ENCODE peak calls at places on chromosomes 6 and 20, in five cellular contexts. X is HTR-8/SVneo, U is GM12892, I is ACHN, Q is progenitor cell of endocrine pancreas. T is an unnamed sample.

GRCh38 chr6:134678436-134678889 is 271.4 kb downstream of the ALDH8A1 start:
- DNase-seq in X (no peak), U (no peak), I (no peak), Q (no peak), T (peak)

GRCh38 chr20:31570735-31571617 is 34.1 kb upstream of the ID1 start:
- DNase-seq in X (no peak), U (no peak), I (no peak), Q (no peak), T (no peak)

GRCh38 chr6:47371139-47371874 is 61.6 kb upstream of the TNFRSF21 start:
- DNase-seq in X (no peak), U (no peak), I (no peak), Q (no peak), T (no peak)

GRCh38 chr20:2809690-2810089 is 5.1 kb upstream of the C20orf141 start:
- DNase-seq in X (no peak), U (no peak), I (peak), Q (no peak), T (no peak)

GRCh38 chr20:45193331-45193730 is 13.5 kb upstream of the SEMG1 start:
- DNase-seq in X (no peak), U (no peak), I (no peak), Q (no peak), T (no peak)

GRCh38 chr6:99121748-99122147 is 174.0 kb upstream of the FBXL4 start:
- DNase-seq in X (no peak), U (no peak), I (no peak), Q (no peak), T (no peak)

GRCh38 chr20:43751167-43752050 is 24.6 kb upstream of the GTSF1L start:
- DNase-seq in X (peak), U (peak), I (no peak), Q (no peak), T (peak)

GRCh38 chr6:69145062-69145461 is 510.0 kb downstream of the ADGRB3 start:
- DNase-seq in X (no peak), U (no peak), I (no peak), Q (no peak), T (no peak)

GRCh38 chr20:24149881-24150307 is 161.3 kb upstream of the GGTLC1 start:
- DNase-seq in X (no peak), U (no peak), I (peak), Q (peak), T (no peak)

GRCh38 chr6:23633986-23634385 is 492.0 kb upstream of the NRSN1 start:
- DNase-seq in X (no peak), U (no peak), I (no peak), Q (no peak), T (no peak)

GRCh38 chr6:97427648-97428047 is 144.6 kb upstream of the MMS22L start:
- DNase-seq in X (no peak), U (no peak), I (no peak), Q (no peak), T (no peak)

GRCh38 chr20:58131111-58131510 is 97.3 kb downstream of the ANKRD60 start:
- DNase-seq in X (no peak), U (no peak), I (no peak), Q (no peak), T (no peak)

GRCh38 chr6:110541701-110542309 is 65.4 kb upstream of the SLC22A16 start:
- DNase-seq in X (no peak), U (no peak), I (no peak), Q (no peak), T (peak)

GRCh38 chr6:36852481-36853147 is 13.4 kb upstream of the CPNE5 start:
- DNase-seq in X (peak), U (no peak), I (peak), Q (no peak), T (peak)

GRCh38 chr6:104402572-104402971 is 457.1 kb downstream of the HACE1 start:
- DNase-seq in X (no peak), U (no peak), I (no peak), Q (no peak), T (no peak)

GRCh38 chr20:17654649-17655285 is 27.3 kb downstream of the RRBP1 start:
- DNase-seq in X (peak), U (no peak), I (peak), Q (peak), T (peak)

GRCh38 chr6:108748063-108748462 is 100.2 kb upstream of the ARMC2 start:
- DNase-seq in X (no peak), U (no peak), I (no peak), Q (no peak), T (peak)

GRCh38 chr20:61535956-61536355 is 283.9 kb downstream of the CDH4 start:
- DNase-seq in X (no peak), U (no peak), I (no peak), Q (no peak), T (no peak)

T was measured in fibroblast of villous mesenchyme.